ENCODE peak calls at places on chromosomes 13 and 19, in nine cellular contexts. U is breast epithelium; N is fibroblast of lung; X is thoracic aorta; H is neural progenitor cell; T is IMR-90; A is CD8-positive, alpha-beta T cell; Q is adrenal gland; D is cardiac muscle cell. K is an unnamed sample.

GRCh38 chr13:104006625-104007061 is 940.4 kb upstream of the SLC10A2 start:
- DNase-seq in Q (no peak), H (no peak), U (no peak), T (peak; percentile 50), D (peak; percentile 62), A (no peak), X (no peak), N (peak; percentile 90), K (no peak)

GRCh38 chr13:34358811-34359513 is 541.0 kb downstream of the RFC3 start:
- DNase-seq in Q (no peak), X (no peak), H (no peak), N (peak; percentile 95), T (peak; percentile 72), D (peak; percentile 52), A (no peak), U (no peak), K (no peak)

GRCh38 chr19:39341122-39341719 is 1.0 kb upstream of the SAMD4B start:
- DNase-seq in Q (peak; percentile 78), X (no peak), D (peak; percentile 38), H (peak; percentile 72), N (peak; percentile 34), U (peak; percentile 46), A (no peak), T (no peak), K (peak; percentile 59)

GRCh38 chr13:97977376-97977705 is 23.9 kb downstream of the IPO5 start:
- DNase-seq in A (no peak), N (peak; percentile 11), U (no peak), X (no peak), H (no peak), D (peak; percentile 11), Q (no peak), T (no peak), K (no peak)

GRCh38 chr13:111789420-111789819 is 277.5 kb upstream of the SOX1 start:
- DNase-seq in T (no peak), U (no peak), X (no peak), Q (no peak), N (no peak), A (no peak), D (no peak), H (no peak), K (peak; percentile 17)

GRCh38 chr19:43362179-43362578 is 8.7 kb downstream of the CD177 start:
- DNase-seq in Q (no peak), D (peak; percentile 45), U (no peak), H (no peak), X (no peak), N (peak; percentile 61), T (peak; percentile 64), A (no peak), K (no peak)

GRCh38 chr13:74153316-74153715 is 19.1 kb upstream of the KLF12 start:
- DNase-seq in Q (no peak), A (no peak), D (no peak), U (no peak), T (no peak), X (no peak), H (no peak), N (no peak), K (no peak)

GRCh38 chr19:28493881-28494280 is 719.1 kb downstream of the UQCRFS1 start:
- DNase-seq in D (no peak), A (no peak), N (no peak), H (peak; percentile 90), U (no peak), T (no peak), X (no peak), Q (no peak), K (no peak)

GRCh38 chr13:77521194-77521593 is 14.3 kb upstream of the SCEL start:
- DNase-seq in X (no peak), H (no peak), N (peak; percentile 59), U (no peak), D (no peak), T (no peak), Q (no peak), A (no peak), K (no peak)

GRCh38 chr13:112462408-112462807 is 86.3 kb downstream of the SPACA7 start:
- DNase-seq in D (no peak), H (no peak), N (no peak), U (no peak), X (no peak), A (no peak), T (no peak), Q (no peak), K (no peak)

GRCh38 chr19:46722421-46723022 is 5.6 kb upstream of the PRKD2 start:
- DNase-seq in D (no peak), N (no peak), A (no peak), T (no peak), X (no peak), Q (no peak), U (no peak), H (no peak), K (peak; percentile 40)

GRCh38 chr13:24269803-24270202 is 39.6 kb upstream of the C1QTNF9 start:
- DNase-seq in H (no peak), D (peak; percentile 7), Q (peak; percentile 21), U (no peak), A (no peak), X (no peak), N (peak; percentile 13), T (peak; percentile 60), K (no peak)

GRCh38 chr13:24264976-24265375 is 44.4 kb upstream of the C1QTNF9 start:
- DNase-seq in D (no peak), Q (peak; percentile 53), U (no peak), A (peak; percentile 83), N (no peak), X (no peak), H (no peak), T (no peak), K (peak; percentile 75)

GRCh38 chr13:24265453-24265852 is 43.9 kb upstream of the C1QTNF9 start:
- DNase-seq in H (no peak), A (no peak), Q (peak; percentile 43), T (no peak), X (no peak), N (no peak), U (no peak), D (no peak), K (no peak)

GRCh38 chr13:24267283-24267682 is 42.1 kb upstream of the C1QTNF9 start:
- DNase-seq in Q (peak; percentile 63), U (no peak), A (no peak), N (peak; percentile 6), D (peak; percentile 14), H (no peak), T (no peak), X (no peak), K (no peak)

GRCh38 chr13:24267801-24268200 is 41.6 kb upstream of the C1QTNF9 start:
- DNase-seq in N (no peak), A (no peak), T (no peak), U (no peak), X (no peak), H (no peak), D (no peak), Q (peak; percentile 44), K (no peak)
- H3K27ac ChIP-seq in N (no peak overlapping the region), A (peak overlapping the region; percentile 58), T (no peak overlapping the region), U (peak overlapping the region; percentile 34), X (no peak overlapping the region), H (no peak overlapping the region), D (no peak overlapping the region), Q (peak overlapping the region; percentile 61), K (peak overlapping the region; percentile 66)

GRCh38 chr13:20974981-20975585 is 72.5 kb upstream of the XPO4 start:
- DNase-seq in U (no peak), N (no peak), X (no peak), A (no peak), D (no peak), T (no peak), Q (no peak), H (no peak), K (peak; percentile 35)

GRCh38 chr13:20973886-20974285 is 71.3 kb upstream of the XPO4 start:
- DNase-seq in X (no peak), N (no peak), T (no peak), Q (no peak), U (no peak), A (no peak), D (no peak), H (no peak), K (no peak)

GRCh38 chr13:20980420-20980819 is 77.9 kb upstream of the XPO4 start:
- DNase-seq in N (no peak), Q (no peak), A (no peak), T (no peak), H (no peak), D (no peak), X (no peak), U (no peak), K (no peak)

GRCh38 chr13:20980899-20981298 is 78.4 kb upstream of the XPO4 start:
- DNase-seq in Q (no peak), D (no peak), T (no peak), A (no peak), N (no peak), U (no peak), H (no peak), X (no peak), K (no peak)

GRCh38 chr13:20977394-20977793 is 74.8 kb upstream of the XPO4 start:
- DNase-seq in T (no peak), Q (no peak), D (no peak), X (no peak), H (no peak), N (no peak), U (no peak), A (no peak), K (no peak)
- H3K4me1 ChIP-seq in T (no peaks in the 10 kb centered on the region), Q (no peaks in the 10 kb centered on the region), D (no peaks in the 10 kb centered on the region), X (no peaks in the 10 kb centered on the region), H (no peaks in the 10 kb centered on the region), N (no peaks in the 10 kb centered on the region), U (no peaks in the 10 kb centered on the region), A (no peaks in the 10 kb centered on the region), K (no peaks in the 10 kb centered on the region)

DNA sequence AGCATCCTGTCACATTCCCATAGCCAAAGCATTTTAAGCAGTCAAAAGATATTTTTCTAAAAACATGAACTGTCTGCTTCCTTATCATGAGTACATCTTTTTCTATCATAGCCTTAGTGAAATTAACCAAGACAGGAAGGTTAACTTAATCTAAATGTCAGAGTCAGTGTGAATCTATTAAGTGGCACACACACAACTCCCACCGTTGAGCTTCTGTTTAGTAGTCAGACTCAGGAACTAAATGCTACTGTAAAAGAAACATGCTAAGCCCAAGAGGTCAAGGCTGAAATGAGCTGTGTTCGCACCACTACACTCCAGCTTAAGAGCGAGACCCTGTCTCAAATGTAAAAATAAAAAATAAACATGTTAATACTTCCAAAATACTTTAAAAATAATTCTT is 7.7 kb upstream of the POU4F1 start:
- DNase-seq in X (no peak), U (no peak), H (no peak), A (no peak), N (no peak), T (no peak), Q (no peak), D (no peak), K (no peak)
- H3K27me3 ChIP-seq in X (peaks cover 16% of the 10 kb centered on the region), U (peaks cover 45% of the 10 kb centered on the region), H (peaks cover 76% of the 10 kb centered on the region), A (peaks cover 38% of the 10 kb centered on the region), N (peaks cover 50% of the 10 kb centered on the region), T (peaks cover 50% of the 10 kb centered on the region), Q (peaks cover 30% of the 10 kb centered on the region), D (peaks cover 66% of the 10 kb centered on the region), K (peaks cover 44% of the 10 kb centered on the region)

GRCh38 chr19:36152886-36153525 is 759 bp upstream of the COX7A1 start:
- DNase-seq in T (peak; percentile 13), D (no peak), X (no peak), H (no peak), U (no peak), Q (no peak), A (no peak), N (no peak), K (no peak)
- H3K27ac ChIP-seq in T (no peak overlapping the region), D (no peak overlapping the region), X (peak overlapping the region; percentile 98), H (no peak overlapping the region), U (peak overlapping the region; percentile 96), Q (peak overlapping the region; percentile 93), A (no peak overlapping the region), N (peak overlapping the region; percentile 61), K (peak overlapping the region; percentile 94)

K was measured in lower lobe of right lung.